ENCODE peak calls at places on chromosomes 1 and 21, in eight cellular contexts. J is HT1080; G is MCF 10A; C is stimulated activated CD4-positive, alpha-beta T cell treated with anti-CD3 and anti-CD28 coated beads, Interleukin-15, amount 100 ng/mL, for 24 hours; S is activated T-helper 1 cell treated with Interleukin-2 at 50 U/mL for 16 hours; R is anterior cingulate cortex; K is activated CD8-positive, alpha-beta memory T cell treated with anti-CD3 and anti-CD28 coated beads, Interleukin-2, amount 10 ng/mL, durations not matched to agents 7 days and 5 days; Q is EL. H is an unnamed sample.
A peak's percentile ranks its signal among the peaks of the same experiment; 100 is the strongest.

GRCh38 chr21:42338730-42339715 is 11.8 kb downstream of the TFF2 start:
- DNase-seq in J (no peak), G (no peak), C (no peak), S (no peak), R (no peak), K (peak; percentile 50), Q (no peak), H (no peak)

GRCh38 chr1:216598448-216598847 is 124.8 kb downstream of the ESRRG start:
- DNase-seq in J (no peak), G (no peak), C (no peak), S (no peak), R (no peak), K (no peak), Q (no peak), H (no peak)

GRCh38 chr1:10676987-10677386 is 119.5 kb downstream of the CASZ1 start:
- DNase-seq in J (no peak), G (no peak), C (no peak), S (no peak), R (no peak), K (no peak), Q (no peak), H (no peak)

GRCh38 chr1:160143695-160144094 is 7.7 kb upstream of the ATP1A4 start:
- DNase-seq in J (no peak), G (no peak), C (no peak), S (no peak), R (no peak), K (no peak), Q (no peak), H (no peak)

GRCh38 chr1:196733091-196733970 is 41.3 kb upstream of the CFHR3 start:
- DNase-seq in J (no peak), G (no peak), C (no peak), S (no peak), R (no peak), K (no peak), Q (peak; percentile 7), H (no peak)

GRCh38 chr1:170284016-170284415 is 138.3 kb downstream of the NTMT2 start:
- DNase-seq in J (no peak), G (no peak), C (no peak), S (no peak), R (no peak), K (no peak), Q (no peak), H (no peak)

GRCh38 chr1:24411963-24412362 is 1.6 kb downstream of the STPG1 start:
- DNase-seq in J (peak; percentile 79), G (no peak), C (no peak), S (no peak), R (no peak), K (peak; percentile 34), Q (peak; percentile 67), H (peak; percentile 21)

GRCh38 chr1:154963643-154964042 is 2.1 kb upstream of the PYGO2 start:
- DNase-seq in J (no peak), G (no peak), C (no peak), S (no peak), R (no peak), K (no peak), Q (no peak), H (no peak)

GRCh38 chr21:25898671-25899070 is 163.9 kb downstream of the GABPA start:
- DNase-seq in J (no peak), G (no peak), C (no peak), S (no peak), R (no peak), K (no peak), Q (peak; percentile 31), H (no peak)

GRCh38 chr1:70331962-70332361 is 22.6 kb downstream of the ANKRD13C start:
- DNase-seq in J (no peak), G (no peak), C (no peak), S (no peak), R (no peak), K (no peak), Q (peak; percentile 11), H (no peak)

GRCh38 chr1:153880024-153880423 is 42.7 kb downstream of the GATAD2B start:
- DNase-seq in J (no peak), G (no peak), C (no peak), S (no peak), R (no peak), K (no peak), Q (no peak), H (no peak)

GRCh38 chr1:166379447-166379846 is 212.6 kb upstream of the FAM78B start:
- DNase-seq in J (peak; percentile 40), G (peak; percentile 25), C (no peak), S (no peak), R (no peak), K (no peak), Q (no peak), H (no peak)

GRCh38 chr1:47785561-47786271 is 211.5 kb downstream of the TRABD2B start:
- DNase-seq in J (peak; percentile 12), G (peak; percentile 35), C (no peak), S (no peak), R (no peak), K (no peak), Q (no peak), H (no peak)

GRCh38 chr1:161723459-161724149 is 2.3 kb downstream of the FCRLB start:
- DNase-seq in J (no peak), G (no peak), C (no peak), S (no peak), R (no peak), K (no peak), Q (no peak), H (no peak)

GRCh38 chr1:164728719-164729118 is 169.7 kb downstream of the PBX1 start:
- DNase-seq in J (no peak), G (no peak), C (no peak), S (no peak), R (no peak), K (no peak), Q (no peak), H (no peak)